ENCODE peak calls at places on chromosomes 6 and 20, in nine cellular contexts. M, B, I, Z, O, H, S, N and K are unnamed samples.

GRCh38 chr6:115495184-115495583 is 565.5 kb downstream of the FRK start:
- DNase-seq in B (no peak), N (no peak), Z (no peak), S (no peak), O (no peak), H (no peak), I (no peak), M (no peak), K (no peak)

GRCh38 chr6:135423649-135424128 is 73.9 kb downstream of the AHI1 start:
- DNase-seq in Z (peak; percentile 18), B (peak; percentile 54), M (no peak), N (no peak), S (no peak), O (peak; percentile 48), I (no peak), H (peak; percentile 61), K (no peak)

GRCh38 chr6:139977887-139978332 is 603.5 kb upstream of the CITED2 start:
- DNase-seq in B (no peak), S (no peak), M (no peak), H (peak; percentile 63), I (no peak), Z (no peak), O (peak; percentile 80), N (no peak), K (no peak)

GRCh38 chr6:108163267-108163643 is 2.6 kb upstream of the NR2E1 start:
- DNase-seq in Z (no peak), S (no peak), N (no peak), M (no peak), B (no peak), O (no peak), I (no peak), H (no peak), K (no peak)

GRCh38 chr20:1427457-1428054 is 34.7 kb upstream of the FKBP1A start:
- DNase-seq in S (no peak), Z (peak; percentile 48), I (no peak), H (no peak), B (no peak), M (no peak), N (no peak), O (no peak), K (no peak)

GRCh38 chr6:42509765-42510164 is 54.1 kb upstream of the UBR2 start:
- DNase-seq in I (no peak), S (no peak), H (no peak), M (no peak), Z (no peak), N (no peak), O (no peak), B (no peak), K (no peak)

GRCh38 chr6:7087491-7087979 is 20.2 kb upstream of the RREB1 start:
- DNase-seq in N (no peak), I (no peak), H (no peak), M (no peak), B (no peak), S (no peak), O (no peak), Z (no peak), K (no peak)

GRCh38 chr6:2712102-2712501 is 38.6 kb downstream of the MYLK4 start:
- DNase-seq in O (no peak), Z (no peak), N (no peak), S (no peak), H (no peak), B (no peak), M (no peak), I (no peak), K (no peak)

GRCh38 chr20:50491926-50492634 is 18.1 kb upstream of the PTPN1 start:
- DNase-seq in I (peak; percentile 26), M (no peak), O (no peak), S (no peak), N (no peak), H (no peak), B (no peak), Z (no peak), K (no peak)

GRCh38 chr20:33673411-33674293 is 576 bp downstream of the NECAB3 start:
- DNase-seq in H (no peak), S (no peak), Z (peak; percentile 60), B (no peak), N (no peak), I (no peak), M (no peak), O (peak; percentile 53), K (no peak)

GRCh38 chr20:33076662-33077398 is 2.6 kb upstream of the BPIFB4 start:
- DNase-seq in Z (no peak), I (no peak), B (no peak), N (no peak), O (peak; percentile 6), M (no peak), H (no peak), S (no peak), K (no peak)

GRCh38 chr6:34352305-34352937 is 40.0 kb downstream of the NUDT3 start:
- DNase-seq in Z (no peak), N (no peak), B (no peak), M (no peak), S (no peak), I (no peak), O (peak; percentile 42), H (no peak), K (no peak)

GRCh38 chr6:156781882-156782631 is 4.9 kb downstream of the ARID1B start:
- DNase-seq in O (peak; percentile 28), B (no peak), N (no peak), S (no peak), H (no peak), M (no peak), Z (no peak), I (no peak), K (no peak)

GRCh38 chr20:34522969-34523871 is 7.0 kb downstream of the DYNLRB1 start:
- DNase-seq in N (peak; percentile 63), S (peak; percentile 32), Z (peak; percentile 69), B (no peak), H (peak; percentile 75), O (peak; percentile 69), M (no peak), I (no peak), K (peak; percentile 59)

GRCh38 chr6:90859056-90859455 is 272.2 kb upstream of the MAP3K7 start:
- DNase-seq in I (no peak), S (no peak), O (no peak), N (no peak), Z (no peak), H (no peak), M (no peak), B (no peak), K (no peak)

GRCh38 chr6:12137480-12137879 is 125.4 kb downstream of the HIVEP1 start:
- DNase-seq in S (peak; percentile 22), B (no peak), I (no peak), H (peak; percentile 79), O (peak; percentile 70), M (peak; percentile 4), N (no peak), Z (no peak), K (no peak)

GRCh38 chr20:60255426-60255825 is 297.2 kb downstream of the CDH26 start:
- DNase-seq in O (no peak), I (no peak), S (no peak), H (no peak), B (no peak), M (no peak), N (no peak), Z (peak; percentile 50), K (no peak)

GRCh38 chr20:3783516-3784225 is 2.4 kb upstream of the SPEF1 start:
- DNase-seq in Z (no peak), I (no peak), N (no peak), S (no peak), O (no peak), B (no peak), M (no peak), H (no peak), K (peak; percentile 44)

GRCh38 chr6:14549319-14549770 is 431.8 kb downstream of the CD83 start:
- DNase-seq in I (no peak), Z (no peak), N (no peak), M (no peak), B (no peak), O (no peak), S (no peak), H (no peak), K (peak; percentile 28)

GRCh38 chr6:467671-468082 is 76.1 kb downstream of the IRF4 start:
- DNase-seq in S (no peak), Z (no peak), I (no peak), H (no peak), B (no peak), M (no peak), O (no peak), N (no peak), K (no peak)

GRCh38 chr6:108166664-108167448 is 1.0 kb downstream of the NR2E1 start:
- DNase-seq in B (no peak), N (peak; percentile 27), Z (peak; percentile 65), S (no peak), I (no peak), M (no peak), H (no peak), O (no peak), K (no peak)

GRCh38 chr6:157229219-157229607 is 94.1 kb downstream of the TMEM242 start:
- DNase-seq in O (no peak), M (no peak), N (no peak), B (no peak), Z (peak; percentile 60), H (no peak), S (no peak), I (no peak), K (peak; percentile 49)

GRCh38 chr6:85390105-85390728 is 59.7 kb upstream of the NT5E start:
- DNase-seq in H (no peak), M (no peak), N (no peak), I (no peak), S (no peak), Z (no peak), B (no peak), O (peak; percentile 41), K (no peak)

GRCh38 chr20:22623211-22623610 is 38.8 kb upstream of the FOXA2 start:
- DNase-seq in M (no peak), H (no peak), N (no peak), I (no peak), S (no peak), O (no peak), B (no peak), Z (no peak), K (no peak)

GRCh38 chr6:44652551-44652950 is 265.0 kb downstream of the CDC5L start:
- DNase-seq in B (no peak), O (peak; percentile 55), I (no peak), H (no peak), S (no peak), N (no peak), M (no peak), Z (no peak), K (no peak)

GRCh38 chr6:39669117-39669690 is 56.0 kb downstream of the KIF6 start:
- DNase-seq in I (no peak), O (peak; percentile 7), N (no peak), Z (no peak), H (no peak), B (no peak), M (no peak), S (no peak), K (no peak)

GRCh38 chr6:166419268-166419667 is 36.5 kb upstream of the MPC1 start:
- DNase-seq in I (no peak), S (no peak), N (no peak), B (peak; percentile 14), O (peak; percentile 19), M (no peak), H (peak; percentile 8), Z (no peak), K (peak; percentile 34)

GRCh38 chr20:38888059-38888831 is 38.0 kb upstream of the FAM83D start:
- DNase-seq in H (no peak), Z (no peak), M (peak; percentile 42), S (no peak), N (no peak), O (no peak), I (no peak), B (no peak), K (peak; percentile 56)

GRCh38 chr20:37207176-37207575 is 27.8 kb upstream of the MROH8 start:
- DNase-seq in S (no peak), M (no peak), H (no peak), Z (no peak), N (no peak), B (no peak), O (no peak), I (no peak), K (no peak)

GRCh38 chr6:160667854-160668481 is 3.9 kb upstream of the LPA start:
- DNase-seq in S (no peak), B (peak; percentile 3), Z (peak; percentile 26), I (no peak), N (peak; percentile 41), O (no peak), H (no peak), M (no peak), K (no peak)

GRCh38 chr6:127520061-127520460 is 926 bp upstream of the MTCL3 start:
- DNase-seq in H (peak; percentile 16), I (no peak), M (no peak), S (no peak), N (peak; percentile 37), B (no peak), Z (no peak), O (peak; percentile 10), K (no peak)